ENCODE peak calls at places on chromosome X, in four cellular contexts. One of them, this sample, is unnamed.

GRCh38 chrX:10932842-10933440 is 178.2 kb upstream of the HCCS start:
- DNase-seq in keratinocyte: no peak
- DNase-seq in DND-41: no peak
- DNase-seq in mammary epithelial cell: no peak
- DNase-seq in this sample: peak; percentile 15

GRCh38 chrX:147228153-147228552 is 413.6 kb upstream of the CXorf51A start:
- DNase-seq in DND-41: no peak
- DNase-seq in keratinocyte: no peak
- DNase-seq in mammary epithelial cell: no peak
- DNase-seq in this sample: no peak

GRCh38 chrX:153519569-153520285 is 2.3 kb downstream of the ATP2B3 start:
- DNase-seq in mammary epithelial cell: no peak
- DNase-seq in keratinocyte: no peak
- DNase-seq in DND-41: no peak
- DNase-seq in this sample: no peak

GRCh38 chrX:65752294-65752693 is 84.8 kb downstream of the MSN start:
- DNase-seq in keratinocyte: no peak
- DNase-seq in DND-41: no peak
- DNase-seq in mammary epithelial cell: no peak
- DNase-seq in this sample: no peak

GRCh38 chrX:73916931-73917657 is 354.1 kb downstream of the CHIC1 start:
- DNase-seq in mammary epithelial cell: peak; percentile 77
- DNase-seq in DND-41: no peak
- DNase-seq in keratinocyte: peak; percentile 48
- DNase-seq in this sample: peak; percentile 85

GRCh38 chrX:16100673-16101072 is 22.7 kb upstream of the GRPR start:
- DNase-seq in DND-41: no peak
- DNase-seq in keratinocyte: no peak
- DNase-seq in mammary epithelial cell: no peak
- DNase-seq in this sample: no peak

GRCh38 chrX:426881-427280 is 40.2 kb upstream of the PPP2R3B start:
- DNase-seq in mammary epithelial cell: no peak
- DNase-seq in DND-41: no peak
- DNase-seq in keratinocyte: no peak
- DNase-seq in this sample: no peak

GRCh38 chrX:43707812-43708548 is 51.9 kb downstream of the MAOA start:
- DNase-seq in keratinocyte: no peak
- DNase-seq in mammary epithelial cell: no peak
- DNase-seq in DND-41: no peak
- DNase-seq in this sample: peak; percentile 44

GRCh38 chrX:17374619-17375360 is at the start of gene NHS:
- DNase-seq in mammary epithelial cell: peak; percentile 80
- DNase-seq in keratinocyte: peak; percentile 89
- DNase-seq in DND-41: no peak
- DNase-seq in this sample: peak; percentile 85

GRCh38 chrX:47831788-47832187 is 4.9 kb upstream of the ZNF81 start:
- DNase-seq in mammary epithelial cell: peak; percentile 21
- DNase-seq in keratinocyte: no peak
- DNase-seq in DND-41: peak; percentile 59
- DNase-seq in this sample: peak; percentile 20

GRCh38 chrX:77347572-77347971 is 99.6 kb upstream of the FGF16 start:
- DNase-seq in DND-41: peak; percentile 38
- DNase-seq in keratinocyte: no peak
- DNase-seq in mammary epithelial cell: no peak
- DNase-seq in this sample: no peak

GRCh38 chrX:27728291-27728690 is 79.5 kb upstream of the MAGEB10 start:
- DNase-seq in keratinocyte: no peak
- DNase-seq in DND-41: no peak
- DNase-seq in mammary epithelial cell: peak; percentile 51
- DNase-seq in this sample: peak; percentile 52

GRCh38 chrX:121238093-121238492 is 190.7 kb downstream of the GLUD2 start:
- DNase-seq in DND-41: no peak
- DNase-seq in keratinocyte: no peak
- DNase-seq in mammary epithelial cell: no peak
- DNase-seq in this sample: no peak

GRCh38 chrX:11968991-11969390 is 169.3 kb upstream of the FRMPD4 start:
- DNase-seq in DND-41: no peak
- DNase-seq in keratinocyte: no peak
- DNase-seq in mammary epithelial cell: no peak
- DNase-seq in this sample: no peak

GRCh38 chrX:7934026-7934425 is 6.8 kb upstream of the PNPLA4 start:
- DNase-seq in keratinocyte: no peak
- DNase-seq in DND-41: no peak
- DNase-seq in mammary epithelial cell: no peak
- DNase-seq in this sample: no peak

GRCh38 chrX:83845397-83845796 is 15.5 kb upstream of the CYLC1 start:
- DNase-seq in keratinocyte: no peak
- DNase-seq in mammary epithelial cell: peak; percentile 11
- DNase-seq in DND-41: no peak
- DNase-seq in this sample: peak; percentile 28

GRCh38 chrX:50157545-50158125 is 43.2 kb downstream of the AKAP4 start:
- DNase-seq in DND-41: no peak
- DNase-seq in keratinocyte: no peak
- DNase-seq in mammary epithelial cell: no peak
- DNase-seq in this sample: peak; percentile 5

GRCh38 chrX:39309721-39310152 is 508.5 kb downstream of the MID1IP1 start:
- DNase-seq in mammary epithelial cell: peak; percentile 9
- DNase-seq in DND-41: peak; percentile 62
- DNase-seq in keratinocyte: no peak
- DNase-seq in this sample: no peak

GRCh38 chrX:153725832-153726285 is 1.2 kb downstream of the ABCD1 start:
- DNase-seq in mammary epithelial cell: no peak
- DNase-seq in keratinocyte: no peak
- DNase-seq in DND-41: no peak
- DNase-seq in this sample: no peak

GRCh38 chrX:96776966-96777365 is 92.3 kb downstream of the DIAPH2 start:
- DNase-seq in mammary epithelial cell: no peak
- DNase-seq in DND-41: no peak
- DNase-seq in keratinocyte: no peak
- DNase-seq in this sample: no peak

GRCh38 chrX:135973548-135974278 is at the start of gene MMGT1:
- DNase-seq in keratinocyte: peak; percentile 19
- DNase-seq in DND-41: peak; percentile 87
- DNase-seq in mammary epithelial cell: peak; percentile 77
- DNase-seq in this sample: peak; percentile 65

GRCh38 chrX:12563121-12563520 is 228.1 kb upstream of the PRPS2 start:
- DNase-seq in DND-41: no peak
- DNase-seq in mammary epithelial cell: peak; percentile 70
- DNase-seq in keratinocyte: peak; percentile 19
- DNase-seq in this sample: peak; percentile 38

GRCh38 chrX:134580947-134581346 is 77.3 kb downstream of the PLAC1 start:
- DNase-seq in keratinocyte: no peak
- DNase-seq in mammary epithelial cell: no peak
- DNase-seq in DND-41: no peak
- DNase-seq in this sample: no peak

GRCh38 chrX:40266490-40267333 is 169.0 kb upstream of the BCOR start:
- DNase-seq in DND-41: peak; percentile 65
- DNase-seq in mammary epithelial cell: peak; percentile 38
- DNase-seq in keratinocyte: no peak
- DNase-seq in this sample: peak; percentile 12

GRCh38 chrX:149372861-149373260 is 132.2 kb downstream of the IDS start:
- DNase-seq in mammary epithelial cell: peak; percentile 20
- DNase-seq in keratinocyte: no peak
- DNase-seq in DND-41: no peak
- DNase-seq in this sample: no peak

GRCh38 chrX:28847423-28847822 is 260.2 kb downstream of the IL1RAPL1 start:
- DNase-seq in keratinocyte: no peak
- DNase-seq in mammary epithelial cell: peak; percentile 12
- DNase-seq in DND-41: no peak
- DNase-seq in this sample: peak; percentile 1

GRCh38 chrX:15194136-15194535 is 75.7 kb downstream of the ASB9 start:
- DNase-seq in mammary epithelial cell: no peak
- DNase-seq in DND-41: no peak
- DNase-seq in keratinocyte: no peak
- DNase-seq in this sample: no peak

GRCh38 chrX:119809185-119809666 is 17.8 kb upstream of the RPL39 start:
- DNase-seq in keratinocyte: no peak
- DNase-seq in DND-41: no peak
- DNase-seq in mammary epithelial cell: no peak
- DNase-seq in this sample: peak; percentile 13

GRCh38 chrX:85052636-85053343 is 49.1 kb downstream of the APOOL start:
- DNase-seq in keratinocyte: no peak
- DNase-seq in mammary epithelial cell: peak; percentile 68
- DNase-seq in DND-41: no peak
- DNase-seq in this sample: peak; percentile 84

GRCh38 chrX:52923781-52924241 is 26.7 kb downstream of the FAM156B start:
- DNase-seq in keratinocyte: no peak
- DNase-seq in mammary epithelial cell: peak; percentile 61
- DNase-seq in DND-41: no peak
- DNase-seq in this sample: peak; percentile 60

GRCh38 chrX:149877636-149878035 is 3.3 kb upstream of the MAGEA8 start:
- DNase-seq in keratinocyte: no peak
- DNase-seq in mammary epithelial cell: peak; percentile 15
- DNase-seq in DND-41: no peak
- DNase-seq in this sample: peak; percentile 65

GRCh38 chrX:99887918-99888317 is 522.2 kb downstream of the PCDH19 start:
- DNase-seq in keratinocyte: no peak
- DNase-seq in mammary epithelial cell: no peak
- DNase-seq in DND-41: no peak
- DNase-seq in this sample: no peak

GRCh38 chrX:116246261-116246660 is 75.7 kb downstream of the AGTR2 start:
- DNase-seq in keratinocyte: no peak
- DNase-seq in mammary epithelial cell: peak; percentile 67
- DNase-seq in DND-41: no peak
- DNase-seq in this sample: peak; percentile 55

GRCh38 chrX:104316739-104317138 is 62.0 kb upstream of the ESX1 start:
- DNase-seq in keratinocyte: no peak
- DNase-seq in mammary epithelial cell: no peak
- DNase-seq in DND-41: no peak
- DNase-seq in this sample: no peak

GRCh38 chrX:13345037-13345436 is 25.2 kb upstream of the ATXN3L start:
- DNase-seq in keratinocyte: no peak
- DNase-seq in DND-41: no peak
- DNase-seq in mammary epithelial cell: no peak
- DNase-seq in this sample: no peak

DNA sequence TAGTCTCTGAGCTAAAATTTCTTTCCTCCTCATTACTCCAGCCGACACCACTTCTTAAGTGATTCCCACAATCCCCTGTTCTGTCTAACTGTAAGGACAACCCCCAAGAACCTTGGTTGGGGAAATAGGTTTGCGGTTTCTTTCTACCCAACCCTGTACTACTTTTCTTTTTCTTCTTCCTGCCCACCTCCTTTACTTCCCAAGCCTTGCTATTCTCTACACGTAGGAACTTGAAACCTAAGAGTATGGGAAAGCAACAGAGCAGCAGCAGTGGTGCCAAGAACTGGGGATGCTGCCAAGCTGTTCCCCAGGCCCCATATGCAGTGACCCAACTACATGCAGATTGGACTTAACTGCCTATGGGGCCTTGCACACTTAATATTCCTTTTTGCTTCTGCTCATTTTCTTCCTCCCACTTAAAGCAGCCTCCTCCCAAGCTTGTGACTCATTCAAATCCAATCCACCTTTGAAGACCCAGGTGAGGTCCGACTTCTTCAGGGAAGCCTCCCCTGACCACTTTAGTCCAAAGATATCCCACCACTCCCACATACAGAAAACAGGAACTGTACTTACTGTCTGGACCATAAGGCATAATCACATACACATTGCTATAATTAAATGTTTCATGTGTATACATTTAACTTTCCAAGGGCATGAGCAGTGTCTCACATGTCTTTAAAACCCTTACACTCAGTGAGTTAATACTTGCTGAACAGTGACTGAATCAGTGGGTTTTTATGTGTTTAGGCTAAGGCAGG is 1.7 kb downstream of the FAM120C start:
- DNase-seq in keratinocyte: no peak
- DNase-seq in mammary epithelial cell: no peak
- DNase-seq in DND-41: peak; percentile 31
- DNase-seq in this sample: peak; percentile 41
- H3K4me3 ChIP-seq in keratinocyte: peak overlapping the region; percentile 74
- H3K4me3 ChIP-seq in mammary epithelial cell: peak overlapping the region; percentile 35
- H3K4me3 ChIP-seq in DND-41: peak overlapping the region; percentile 62
- H3K4me3 ChIP-seq in this sample: peak overlapping the region; percentile 55

DNA sequence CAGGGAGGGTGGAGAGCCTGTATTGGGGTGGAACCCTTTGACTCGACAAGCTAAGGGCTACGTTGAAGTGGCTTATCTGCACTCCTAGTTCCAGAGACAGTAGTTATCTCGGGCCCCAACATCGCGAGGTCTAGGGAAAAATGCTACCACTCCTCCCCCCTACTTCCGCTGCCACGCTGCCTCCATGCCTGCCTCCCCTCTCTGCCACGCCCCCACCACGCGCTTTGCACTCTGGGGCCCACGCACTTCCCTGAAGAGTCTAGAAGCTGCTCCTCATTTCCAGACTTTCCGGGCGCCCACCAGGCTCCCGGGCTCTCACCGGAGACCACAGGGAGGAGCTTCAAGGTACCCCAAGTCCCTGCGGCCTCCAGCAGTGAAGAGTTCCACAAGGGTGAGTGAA is at the start of gene PASD1:
- DNase-seq in keratinocyte: no peak
- DNase-seq in DND-41: no peak
- DNase-seq in mammary epithelial cell: no peak
- DNase-seq in this sample: no peak
- TF ChIP-seq CTCF in keratinocyte: no peak
- TF ChIP-seq CTCF in DND-41: no peak
- TF ChIP-seq CTCF in mammary epithelial cell: no peak
- TF ChIP-seq CTCF in this sample: no peak

GRCh38 chrX:20530319-20530979 is 263.7 kb upstream of the RPS6KA3 start:
- DNase-seq in keratinocyte: peak; percentile 21
- DNase-seq in DND-41: peak; percentile 52
- DNase-seq in mammary epithelial cell: peak; percentile 32
- DNase-seq in this sample: peak; percentile 28
- H3K4me3 ChIP-seq in keratinocyte: no peak overlapping the region
- H3K4me3 ChIP-seq in DND-41: no peak overlapping the region
- H3K4me3 ChIP-seq in mammary epithelial cell: no peak overlapping the region
- H3K4me3 ChIP-seq in this sample: no peak overlapping the region

DNA sequence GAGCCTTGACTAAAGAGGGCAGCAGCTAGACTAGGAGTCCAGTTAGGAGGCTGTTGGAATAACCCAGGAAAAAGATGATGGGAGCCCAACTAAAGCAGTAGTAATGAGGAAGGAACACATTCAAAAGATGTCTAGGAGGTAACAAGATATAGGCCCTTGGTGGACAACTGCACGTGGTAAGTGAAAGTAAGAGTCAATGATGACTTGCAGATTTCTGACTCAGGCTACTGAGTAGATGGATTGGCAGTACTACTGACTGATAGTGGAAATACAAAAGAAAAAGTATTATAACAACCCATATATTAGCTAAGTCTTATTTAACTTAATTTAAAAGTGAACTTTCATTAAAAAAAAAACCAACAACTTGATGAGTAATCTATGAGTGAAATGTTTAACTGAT is 74.0 kb downstream of the PAK3 start:
- DNase-seq in DND-41: no peak
- DNase-seq in keratinocyte: no peak
- DNase-seq in mammary epithelial cell: no peak
- DNase-seq in this sample: peak; percentile 11
- TF ChIP-seq CTCF in DND-41: no peak
- TF ChIP-seq CTCF in keratinocyte: no peak
- TF ChIP-seq CTCF in mammary epithelial cell: no peak
- TF ChIP-seq CTCF in this sample: no peak

DNA sequence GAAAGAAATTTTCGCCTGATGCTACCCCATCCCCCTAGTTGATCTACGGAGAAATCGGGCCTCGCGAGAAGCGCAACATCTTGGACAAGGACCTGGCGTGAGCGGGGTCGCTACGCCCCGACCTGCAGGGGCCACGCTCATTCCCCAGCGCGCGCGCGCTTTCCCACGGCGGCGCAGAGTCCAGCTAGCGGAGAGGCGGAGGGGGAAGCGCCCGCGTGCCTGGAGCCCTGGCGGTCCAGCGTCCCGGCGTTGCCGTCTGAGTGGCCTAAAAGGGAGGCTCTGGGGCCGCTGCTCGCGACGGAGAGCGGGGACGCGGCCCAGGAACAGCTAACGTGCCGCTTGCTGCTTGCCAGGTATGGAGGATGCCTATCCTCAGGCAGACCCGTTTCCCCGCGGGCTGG is 6.0 kb upstream of the SOX3 start:
- DNase-seq in mammary epithelial cell: no peak
- DNase-seq in keratinocyte: no peak
- DNase-seq in DND-41: no peak
- DNase-seq in this sample: no peak
- H3K4me3 ChIP-seq in mammary epithelial cell: no peak overlapping the region
- H3K4me3 ChIP-seq in keratinocyte: no peak overlapping the region
- H3K4me3 ChIP-seq in DND-41: no peak overlapping the region
- H3K4me3 ChIP-seq in this sample: no peak overlapping the region

This sample was measured in bronchial epithelial cell.